ENCODE peak calls at places on chromosomes 2 and 18, in four cellular contexts. V, H, C and T are unnamed samples.

GRCh38 chr2:229921101-229921891 is 513 bp downstream of the TRIP12 start:
- DNase-seq in V (peak; percentile 70), H (peak; percentile 71), C (peak; percentile 81), T (peak; percentile 74)

GRCh38 chr2:169230204-169230603 is 132.1 kb downstream of the LRP2 start:
- DNase-seq in C (no peak), H (no peak), V (no peak), T (no peak)

GRCh38 chr2:575030-575727 is 102.0 kb downstream of the TMEM18 start:
- DNase-seq in V (no peak), H (no peak), C (no peak), T (no peak)

GRCh38 chr2:29336334-29336733 is 221.1 kb downstream of the CLIP4 start:
- DNase-seq in C (no peak), V (no peak), H (no peak), T (no peak)

GRCh38 chr18:67367540-67367939 is 149.0 kb downstream of the DSEL start:
- DNase-seq in C (no peak), V (no peak), H (no peak), T (no peak)

GRCh38 chr2:219552382-219553167 is 8.7 kb downstream of the TMEM198 start:
- DNase-seq in C (peak; percentile 87), H (peak; percentile 88), V (peak; percentile 64), T (peak; percentile 87)

GRCh38 chr2:176161817-176162626 is 4.9 kb downstream of the HOXD3 start:
- DNase-seq in H (no peak), C (no peak), V (no peak), T (no peak)

GRCh38 chr18:48756511-48757226 is 194.1 kb downstream of the SMAD7 start:
- DNase-seq in H (no peak), C (no peak), V (no peak), T (no peak)

GRCh38 chr2:137287934-137288639 is 522.7 kb downstream of the THSD7B start:
- DNase-seq in C (no peak), H (no peak), V (no peak), T (no peak)

GRCh38 chr2:215034154-215034553 is 104.3 kb downstream of the ABCA12 start:
- DNase-seq in H (no peak), V (no peak), C (no peak), T (no peak)

GRCh38 chr2:107475859-107476258 is 350.8 kb upstream of the RGPD4 start:
- DNase-seq in H (no peak), V (no peak), C (no peak), T (no peak)

GRCh38 chr2:165144315-165144714 is 59.5 kb downstream of the SCN3A start:
- DNase-seq in H (no peak), V (no peak), C (no peak), T (no peak)

GRCh38 chr2:212919238-212919637 is 232.2 kb downstream of the IKZF2 start:
- DNase-seq in V (no peak), C (no peak), H (no peak), T (no peak)

GRCh38 chr2:33535409-33535808 is 59.0 kb downstream of the RASGRP3 start:
- DNase-seq in H (no peak), C (no peak), V (no peak), T (no peak)

GRCh38 chr2:14632133-14632936 is at the start of gene LRATD1:
- DNase-seq in C (peak; percentile 72), V (no peak), H (peak; percentile 43), T (no peak)

GRCh38 chr2:120013569-120014223 is 819 bp downstream of the EPB41L5 start:
- DNase-seq in H (no peak), V (no peak), C (peak; percentile 53), T (peak; percentile 16)

GRCh38 chr18:24180048-24180447 is 41.2 kb downstream of the CABYR start:
- DNase-seq in H (no peak), V (no peak), C (no peak), T (no peak)

GRCh38 chr2:218429951-218430692 is 11.2 kb downstream of the VIL1 start:
- DNase-seq in V (no peak), H (no peak), C (no peak), T (no peak)

GRCh38 chr2:60278906-60279305 is 274.5 kb downstream of the BCL11A start:
- DNase-seq in C (no peak), V (no peak), H (no peak), T (no peak)

GRCh38 chr2:107027797-107028196 is 141.8 kb upstream of the ST6GAL2 start:
- DNase-seq in H (no peak), C (no peak), V (no peak), T (no peak)

GRCh38 chr2:41869542-41870256 is 178.1 kb upstream of the PKDCC start:
- DNase-seq in H (peak; percentile 59), V (peak; percentile 51), C (peak; percentile 74), T (peak; percentile 80)

GRCh38 chr2:70367722-70368323 is 66.0 kb upstream of the FAM136A start:
- DNase-seq in H (no peak), C (peak; percentile 12), V (no peak), T (no peak)

GRCh38 chr18:59547691-59548182 is 149.5 kb downstream of the CCBE1 start:
- DNase-seq in C (peak; percentile 17), V (no peak), H (no peak), T (no peak)

GRCh38 chr18:50194623-50195532 is at the start of gene MYO5B:
- DNase-seq in H (no peak), V (no peak), C (peak; percentile 44), T (peak; percentile 72)

GRCh38 chr2:200577000-200577399 is 8.8 kb upstream of the AOX1 start:
- DNase-seq in V (no peak), H (no peak), C (no peak), T (no peak)
- TF ChIP-seq CTCF in V (no peak), H (no peak), C (no peak), T (no peak)

GRCh38 chr2:36544638-36545338 is 53.2 kb downstream of the FEZ2 start:
- DNase-seq in C (no peak), H (no peak), V (no peak), T (no peak)
- TF ChIP-seq CTCF in C (no peak), H (peak; percentile 28), V (no peak), T (no peak)

GRCh38 chr2:188456114-188456909 is 164.6 kb downstream of the GULP1 start:
- DNase-seq in V (no peak), H (no peak), C (peak; percentile 11), T (no peak)
- TF ChIP-seq CTCF in V (no peak), H (no peak), C (peak; percentile 26), T (no peak)

DNA sequence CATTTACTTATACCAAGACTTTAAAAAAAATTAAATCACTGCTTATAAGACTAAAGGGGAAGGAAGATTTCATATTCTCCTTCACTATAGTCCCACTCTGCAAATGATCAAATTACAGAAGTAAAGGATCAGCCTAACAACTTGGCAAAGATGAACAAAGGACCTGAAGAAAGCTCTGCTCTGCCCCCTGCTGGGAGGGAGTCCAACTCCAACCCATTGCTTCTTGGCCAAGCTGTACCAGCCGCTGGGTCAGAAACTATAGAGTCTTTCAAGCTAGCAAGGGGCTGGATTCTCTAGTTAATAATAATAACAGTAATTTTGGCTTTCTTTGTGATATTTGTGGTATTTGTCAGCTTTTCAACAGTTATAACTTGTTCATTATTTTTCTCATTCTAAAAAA is 927.0 kb upstream of the CRIM1 start:
- DNase-seq in C (peak; percentile 36), H (no peak), V (no peak), T (peak; percentile 50)
- TF ChIP-seq CTCF in C (peak; percentile 29), H (no peak), V (no peak), T (peak; percentile 62)

GRCh38 chr18:8478166-8478967 is 130.9 kb upstream of the RAB12 start:
- DNase-seq in V (peak; percentile 23), C (peak; percentile 77), H (no peak), T (peak; percentile 68)

GRCh38 chr18:8477615-8478014 is 131.6 kb upstream of the RAB12 start:
- DNase-seq in C (no peak), H (no peak), V (no peak), T (no peak)

GRCh38 chr18:8479826-8480225 is 129.4 kb upstream of the RAB12 start:
- DNase-seq in V (no peak), C (no peak), H (no peak), T (no peak)

GRCh38 chr18:8478968-8479370 is 130.3 kb upstream of the RAB12 start:
- DNase-seq in H (no peak), C (no peak), V (no peak), T (no peak)

GRCh38 chr18:8480506-8481328 is 128.5 kb upstream of the RAB12 start:
- DNase-seq in V (no peak), H (no peak), C (peak; percentile 52), T (no peak)
- TF ChIP-seq CTCF in V (no peak), H (peak; percentile 26), C (peak; percentile 63), T (no peak)